ENCODE peak calls at places on chromosomes 4 and X, in four cellular contexts. Z is suprapubic skin; T is CD8-positive, alpha-beta memory T cell; A is hepatocyte. S is an unnamed sample.

GRCh38 chr4:20044502-20044911 is 207.2 kb upstream of the SLIT2 start:
- DNase-seq in Z (no peak), A (no peak), T (no peak), S (no peak)

GRCh38 chr4:102610007-102610406 is 108.8 kb downstream of the NFKB1 start:
- DNase-seq in A (no peak), T (no peak), Z (no peak), S (no peak)

GRCh38 chr4:8534129-8534528 is 46.1 kb upstream of the GPR78 start:
- DNase-seq in T (no peak), A (peak; percentile 89), Z (no peak), S (no peak)

GRCh38 chr4:140673729-140674128 is 82.5 kb downstream of the TBC1D9 start:
- DNase-seq in A (peak; percentile 26), T (no peak), Z (no peak), S (no peak)

GRCh38 chr4:16066586-16067128 is 17.2 kb downstream of the PROM1 start:
- DNase-seq in A (no peak), T (no peak), Z (no peak), S (no peak)

GRCh38 chr4:106034751-106035150 is 139.5 kb downstream of the NPNT start:
- DNase-seq in T (no peak), Z (no peak), A (no peak), S (no peak)

GRCh38 chr4:142818009-142818408 is 28.1 kb downstream of the INPP4B start:
- DNase-seq in T (no peak), A (no peak), Z (no peak), S (no peak)

GRCh38 chrX:30593435-30594200 is 16.1 kb upstream of the TASL start:
- DNase-seq in A (no peak), T (peak; percentile 16), Z (no peak), S (no peak)

GRCh38 chrX:20217906-20218305 is 48.8 kb downstream of the RPS6KA3 start:
- DNase-seq in Z (no peak), A (no peak), T (no peak), S (no peak)

GRCh38 chr4:142901166-142901662 is 55.1 kb upstream of the INPP4B start:
- DNase-seq in A (no peak), Z (no peak), T (no peak), S (no peak)

GRCh38 chr4:91288702-91289311 is 1015.0 kb upstream of the GRID2 start:
- DNase-seq in A (no peak), T (no peak), Z (no peak), S (no peak)

GRCh38 chrX:16320765-16321355 is 153.6 kb downstream of the MAGEB17 start:
- DNase-seq in Z (no peak), A (no peak), T (no peak), S (no peak)

GRCh38 chr4:119057417-119057816 is 78.2 kb upstream of the MYOZ2 start:
- DNase-seq in Z (no peak), T (no peak), A (no peak), S (no peak)

GRCh38 chrX:107723501-107723900 is 52.1 kb downstream of the TSC22D3 start:
- DNase-seq in Z (no peak), T (no peak), A (no peak), S (no peak)

DNA sequence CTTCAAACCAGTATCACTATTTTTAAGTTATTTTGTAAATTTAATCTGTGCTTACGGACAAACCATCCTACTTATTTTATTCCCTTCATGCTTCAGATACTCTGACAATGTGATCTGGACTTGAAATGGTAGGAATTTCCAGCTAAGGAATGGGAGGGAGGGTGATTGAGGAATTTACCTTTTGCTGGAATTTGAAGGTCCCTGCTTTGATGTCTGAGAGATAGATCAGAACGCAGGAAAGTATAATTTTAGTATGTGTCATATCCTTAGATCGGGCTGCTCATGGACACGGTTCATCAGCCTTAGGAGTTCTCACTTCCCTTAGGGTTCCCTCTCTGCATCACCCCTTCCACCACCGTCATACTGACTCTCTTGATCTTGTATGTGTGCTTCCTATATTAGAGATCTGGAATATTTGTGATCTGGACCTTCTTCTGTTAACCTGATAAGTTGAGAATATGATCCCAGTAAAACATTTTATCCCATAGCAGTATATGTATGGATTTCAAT is 16.8 kb downstream of the OCRL start:
- DNase-seq in Z (no peak), T (no peak), A (no peak), S (no peak)
- H3K27ac ChIP-seq in Z (no peak overlapping the region), T (peak overlapping the region; percentile 43), A (no peak overlapping the region), S (no peak overlapping the region)

GRCh38 chr4:10006604-10007435 is 14.5 kb downstream of the SLC2A9 start:
- DNase-seq in T (no peak), A (peak; percentile 81), Z (no peak), S (no peak)

GRCh38 chr4:10008208-10009005 is 12.9 kb downstream of the SLC2A9 start:
- DNase-seq in A (no peak), T (no peak), Z (no peak), S (no peak)

GRCh38 chr4:10007772-10008171 is 13.5 kb downstream of the SLC2A9 start:
- DNase-seq in A (no peak), T (no peak), Z (no peak), S (no peak)

GRCh38 chr4:10006236-10006603 is 15.1 kb downstream of the SLC2A9 start:
- DNase-seq in A (peak; percentile 48), Z (no peak), T (no peak), S (no peak)

GRCh38 chr4:10007436-10007740 is 13.9 kb downstream of the SLC2A9 start:
- DNase-seq in A (no peak), T (no peak), Z (no peak), S (no peak)
- H3K4me1 ChIP-seq in A (peaks cover 24% of the 10 kb centered on the region), T (no peaks in the 10 kb centered on the region), Z (peaks cover 46% of the 10 kb centered on the region), S (peaks cover 17% of the 10 kb centered on the region)

DNA sequence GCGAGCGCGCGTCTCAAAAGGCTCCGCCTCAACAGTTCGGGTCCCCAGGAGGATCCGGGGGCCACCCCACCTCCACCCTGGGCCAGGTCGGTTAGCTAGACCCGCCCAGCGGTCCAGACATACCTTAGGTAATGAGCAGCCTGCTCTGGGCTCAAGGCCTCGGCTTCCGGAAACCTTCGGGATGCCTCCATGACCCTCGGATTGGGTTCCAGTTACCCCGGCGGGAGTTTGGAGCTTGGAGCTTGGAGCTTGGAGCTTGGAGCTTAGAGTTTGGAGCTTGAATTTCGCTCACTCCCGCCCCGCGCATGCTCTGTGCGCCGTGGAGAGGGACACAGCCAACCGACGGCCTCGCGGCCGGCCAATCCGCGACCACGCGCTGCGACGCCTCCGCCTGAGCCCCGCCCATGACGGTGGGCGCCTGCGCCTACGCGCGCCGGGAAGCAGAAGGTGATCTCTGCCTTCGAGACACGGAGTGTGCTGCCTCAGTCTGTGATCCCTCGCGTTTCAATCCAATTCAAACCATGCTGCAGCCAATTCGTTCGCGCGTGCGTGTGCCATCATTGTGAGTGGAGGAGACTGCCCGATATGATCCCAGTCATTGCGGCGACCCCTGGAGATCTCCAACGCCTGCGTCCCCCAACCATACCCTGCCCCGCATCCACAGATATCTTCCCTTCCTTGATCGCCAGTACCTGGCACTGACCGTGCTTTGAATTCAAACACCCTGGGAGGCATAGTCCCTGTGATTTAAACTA is at the start of gene ERCC6L:
- DNase-seq in Z (peak; percentile 84), A (peak; percentile 93), T (peak; percentile 79), S (peak; percentile 96)
- H3K27ac ChIP-seq in Z (no peak within 1 kb of the TSS), A (peak within 1 kb of the TSS; percentile 52), T (no peak within 1 kb of the TSS), S (no peak within 1 kb of the TSS)

DNA sequence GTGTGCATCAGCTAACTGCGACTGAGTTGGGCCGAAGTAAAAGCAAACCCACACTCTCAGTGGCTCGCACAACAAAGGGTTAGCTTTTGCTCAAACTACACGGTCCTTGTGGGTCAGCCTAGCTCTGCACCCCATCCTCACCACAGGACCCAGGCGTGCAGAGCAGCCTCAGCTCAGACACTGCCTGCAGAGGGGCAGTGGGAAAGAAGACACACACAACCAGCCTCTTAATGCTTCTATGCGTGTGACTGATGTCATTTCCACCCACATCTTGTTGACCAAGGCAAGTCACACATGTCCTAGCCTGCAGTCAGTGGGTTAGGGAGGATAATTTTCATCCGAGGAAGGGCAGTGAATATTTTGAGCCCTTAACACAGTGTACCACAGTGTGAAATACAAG is 40.5 kb downstream of the HMGB2 start:
- DNase-seq in Z (no peak), A (no peak), T (no peak), S (no peak)
- H3K4me1 ChIP-seq in Z (no peaks in the 10 kb centered on the region), A (peaks cover 11% of the 10 kb centered on the region), T (no peaks in the 10 kb centered on the region), S (no peaks in the 10 kb centered on the region)

DNA sequence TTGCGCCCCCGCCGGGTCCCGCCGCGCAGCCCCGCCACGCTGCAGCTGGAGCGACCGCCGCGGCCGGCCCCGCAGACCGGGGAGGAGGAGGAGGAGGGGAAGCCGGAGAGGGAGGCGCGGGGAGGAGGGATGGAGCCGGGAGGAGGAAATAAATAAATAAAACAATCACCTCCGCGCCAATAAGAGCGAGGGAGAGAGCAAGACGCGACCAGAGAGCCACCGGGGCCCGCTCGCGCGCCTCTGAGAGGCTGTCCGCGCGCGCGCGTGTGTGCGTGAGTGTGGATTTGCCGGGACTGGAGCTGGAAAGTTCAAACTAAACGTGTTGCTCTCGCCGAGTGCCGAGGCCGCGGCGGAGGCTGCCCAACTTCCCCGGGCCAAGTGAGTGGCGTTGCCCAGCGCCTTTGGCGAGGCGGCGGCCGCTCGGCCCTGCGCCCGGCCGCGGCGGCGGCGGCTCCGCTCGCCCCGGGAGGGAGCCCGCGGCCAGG is 2184.4 kb upstream of the TENM3 start:
- DNase-seq in T (no peak), A (peak; percentile 72), Z (no peak), S (peak; percentile 19)
- H3K27ac ChIP-seq in T (no peak overlapping the region), A (no peak overlapping the region), Z (no peak overlapping the region), S (no peak overlapping the region)

GRCh38 chr4:165610679-165611551 is 232.1 kb downstream of the CPE start:
- DNase-seq in T (no peak), Z (no peak), A (no peak), S (no peak)
- H3K4me1 ChIP-seq in T (no peaks in the 10 kb centered on the region), Z (no peaks in the 10 kb centered on the region), A (no peaks in the 10 kb centered on the region), S (no peaks in the 10 kb centered on the region)

GRCh38 chrX:133568109-133568508 is 152.8 kb upstream of the GPC4 start:
- DNase-seq in Z (no peak), A (no peak), T (no peak), S (no peak)
- H3K27ac ChIP-seq in Z (no peak overlapping the region), A (no peak overlapping the region), T (no peak overlapping the region), S (no peak overlapping the region)